ENCODE peak calls at places on chromosome 3, in four cellular contexts. One of them, this sample, is unnamed.

GRCh38 chr3:133463441-133463860 is 63.6 kb downstream of the BFSP2 start:
- DNase-seq in SW480: no peak
- DNase-seq in brain microvascular endothelial cell: no peak
- DNase-seq in nucleus accumbens: no peak
- DNase-seq in this sample: no peak

GRCh38 chr3:156251424-156251823 is 131.0 kb downstream of the KCNAB1 start:
- DNase-seq in SW480: no peak
- DNase-seq in brain microvascular endothelial cell: no peak
- DNase-seq in nucleus accumbens: no peak
- DNase-seq in this sample: no peak

GRCh38 chr3:191444569-191444968 is 16.4 kb upstream of the PYDC2 start:
- DNase-seq in SW480: no peak
- DNase-seq in brain microvascular endothelial cell: no peak
- DNase-seq in nucleus accumbens: no peak
- DNase-seq in this sample: no peak

GRCh38 chr3:184629555-184630160 is 68.1 kb downstream of the EPHB3 start:
- DNase-seq in SW480: no peak
- DNase-seq in brain microvascular endothelial cell: no peak
- DNase-seq in nucleus accumbens: no peak
- DNase-seq in this sample: no peak

GRCh38 chr3:194374930-194375329 is 5.4 kb upstream of the LRRC15 start:
- DNase-seq in SW480: no peak
- DNase-seq in brain microvascular endothelial cell: no peak
- DNase-seq in nucleus accumbens: no peak
- DNase-seq in this sample: no peak

GRCh38 chr3:53744351-53744750 is 101.9 kb downstream of the CHDH start:
- DNase-seq in SW480: peak
- DNase-seq in brain microvascular endothelial cell: no peak
- DNase-seq in nucleus accumbens: no peak
- DNase-seq in this sample: no peak

GRCh38 chr3:107660316-107660976 is 137.7 kb downstream of the BBX start:
- DNase-seq in SW480: peak
- DNase-seq in brain microvascular endothelial cell: no peak
- DNase-seq in nucleus accumbens: no peak
- DNase-seq in this sample: no peak

GRCh38 chr3:72892081-72892763 is 4.4 kb downstream of the GXYLT2 start:
- DNase-seq in SW480: no peak
- DNase-seq in brain microvascular endothelial cell: peak
- DNase-seq in nucleus accumbens: peak
- DNase-seq in this sample: no peak

GRCh38 chr3:123089611-123090301 is 22.9 kb downstream of the PDIA5 start:
- DNase-seq in SW480: no peak
- DNase-seq in brain microvascular endothelial cell: no peak
- DNase-seq in nucleus accumbens: peak
- DNase-seq in this sample: no peak

GRCh38 chr3:183822631-183823030 is 2.7 kb downstream of the MAP6D1 start:
- DNase-seq in SW480: no peak
- DNase-seq in brain microvascular endothelial cell: no peak
- DNase-seq in nucleus accumbens: no peak
- DNase-seq in this sample: no peak

GRCh38 chr3:160130950-160131349 is 94.3 kb upstream of the C3orf80 start:
- DNase-seq in SW480: no peak
- DNase-seq in brain microvascular endothelial cell: peak
- DNase-seq in nucleus accumbens: no peak
- DNase-seq in this sample: no peak